ENCODE peak calls at places on chromosome 14, in five cellular contexts. U is sigmoid colon, B is dorsolateral prefrontal cortex, M is fibroblast of mammary gland, O is coronary artery. J is an unnamed sample.

GRCh38 chr14:97213720-97214119 is 416.5 kb downstream of the VRK1 start:
- DNase-seq in M (no peak), B (no peak), O (no peak), U (no peak), J (no peak)

GRCh38 chr14:92688434-92689375 is 59.7 kb downstream of the LGMN start:
- DNase-seq in M (no peak), U (peak), B (no peak), O (no peak), J (no peak)

GRCh38 chr14:103803661-103804060 is 43.7 kb downstream of the PPP1R13B start:
- DNase-seq in U (no peak), M (peak), O (no peak), B (no peak), J (no peak)

GRCh38 chr14:37129047-37129446 is 43.4 kb downstream of the SLC25A21 start:
- DNase-seq in B (no peak), M (no peak), U (no peak), O (no peak), J (no peak)

GRCh38 chr14:89534896-89535615 is 118.0 kb upstream of the FOXN3 start:
- DNase-seq in O (no peak), B (no peak), M (peak), U (no peak), J (no peak)

GRCh38 chr14:39016733-39017095 is 86.3 kb downstream of the SEC23A start:
- DNase-seq in B (no peak), M (no peak), O (no peak), U (no peak), J (no peak)

GRCh38 chr14:92532490-92533163 is 19.0 kb downstream of the RIN3 start:
- DNase-seq in B (no peak), O (no peak), U (peak), M (no peak), J (peak)

GRCh38 chr14:64831419-64831818 is 48.3 kb downstream of the SPTB start:
- DNase-seq in B (no peak), U (no peak), M (no peak), O (no peak), J (no peak)

GRCh38 chr14:68309631-68310030 is 483.2 kb downstream of the ZFP36L1 start:
- DNase-seq in B (no peak), U (no peak), O (no peak), M (no peak), J (no peak)

GRCh38 chr14:94787092-94787491 is 17.2 kb upstream of the GSC start:
- DNase-seq in M (no peak), B (no peak), U (no peak), O (no peak), J (no peak)

GRCh38 chr14:59377991-59378720 is 87.0 kb downstream of the GPR135 start:
- DNase-seq in U (peak), B (no peak), M (peak), O (no peak), J (no peak)

GRCh38 chr14:20434701-20435453 is 1.1 kb downstream of the KLHL33 start:
- DNase-seq in U (peak), O (no peak), B (peak), M (no peak), J (peak)

GRCh38 chr14:50766338-50766886 is 64.5 kb downstream of the NIN start:
- DNase-seq in M (peak), B (no peak), O (no peak), U (no peak), J (no peak)

GRCh38 chr14:73238262-73238852 is 1.1 kb downstream of the PAPLN start:
- DNase-seq in B (no peak), M (peak), O (peak), U (peak), J (no peak)

GRCh38 chr14:20714593-20715250 is 26.2 kb downstream of the ANG start:
- DNase-seq in U (peak), M (peak), B (peak), O (peak), J (peak)

GRCh38 chr14:23071975-23072539 is 14.7 kb upstream of the CDH24 start:
- DNase-seq in B (no peak), M (no peak), U (no peak), O (no peak), J (peak)

GRCh38 chr14:92914087-92914656 is 8.8 kb upstream of the CHGA start:
- DNase-seq in U (no peak), M (peak), B (no peak), O (no peak), J (no peak)

GRCh38 chr14:104401785-104402184 is 177.8 kb upstream of the C14orf180 start:
- DNase-seq in M (no peak), O (peak), B (no peak), U (no peak), J (no peak)

GRCh38 chr14:104240426-104241157 is 102.2 kb downstream of the KIF26A start:
- DNase-seq in U (no peak), M (no peak), O (peak), B (no peak), J (peak)

GRCh38 chr14:95741051-95741490 is 27.1 kb upstream of the TCL1A start:
- DNase-seq in B (no peak), O (no peak), M (no peak), U (no peak), J (no peak)

GRCh38 chr14:50013198-50013918 is 103.0 kb downstream of the VCPKMT start:
- DNase-seq in M (peak), B (no peak), U (no peak), O (no peak), J (no peak)

GRCh38 chr14:59283380-59283779 is 94.9 kb downstream of the DAAM1 start:
- DNase-seq in O (no peak), B (no peak), M (peak), U (no peak), J (no peak)

GRCh38 chr14:104382361-104383087 is 197.0 kb upstream of the C14orf180 start:
- DNase-seq in M (no peak), O (no peak), B (no peak), U (peak), J (no peak)

GRCh38 chr14:29442720-29443119 is 484.9 kb downstream of the PRKD1 start:
- DNase-seq in O (no peak), B (no peak), M (peak), U (no peak), J (no peak)

GRCh38 chr14:91429385-91429784 is 11.8 kb upstream of the CCDC88C start:
- DNase-seq in O (no peak), M (no peak), U (no peak), B (no peak), J (no peak)

GRCh38 chr14:92596328-92596943 is 82.9 kb downstream of the RIN3 start:
- DNase-seq in O (no peak), U (no peak), M (no peak), B (no peak), J (no peak)

GRCh38 chr14:50062438-50063039 is 53.8 kb downstream of the VCPKMT start:
- DNase-seq in O (no peak), B (no peak), U (no peak), M (peak), J (no peak)

GRCh38 chr14:105315211-105315721 is 718 bp downstream of the PACS2 start:
- DNase-seq in U (no peak), O (no peak), M (no peak), B (no peak), J (peak)

GRCh38 chr14:95577875-95578274 is 43.0 kb downstream of the GLRX5 start:
- DNase-seq in B (no peak), O (no peak), U (no peak), M (no peak), J (no peak)

GRCh38 chr14:103160321-103161053 is 37.2 kb downstream of the TNFAIP2 start:
- DNase-seq in O (peak), B (no peak), U (no peak), M (no peak), J (no peak)

GRCh38 chr14:68283378-68284123 is 464.0 kb downstream of the RAD51B start:
- DNase-seq in M (no peak), U (no peak), B (no peak), O (no peak), J (peak)

GRCh38 chr14:61925043-61925442 is 162.8 kb downstream of the SNAPC1 start:
- DNase-seq in U (no peak), B (peak), M (no peak), O (no peak), J (no peak)

GRCh38 chr14:59208224-59208814 is 19.9 kb downstream of the DAAM1 start:
- DNase-seq in U (no peak), O (no peak), B (no peak), M (peak), J (no peak)

GRCh38 chr14:100121643-100122480 is 37.6 kb downstream of the DEGS2 start:
- DNase-seq in U (no peak), B (no peak), O (no peak), M (no peak), J (no peak)

GRCh38 chr14:23816371-23816770 is 137.2 kb upstream of the DHRS4 start:
- DNase-seq in M (no peak), U (no peak), B (no peak), O (no peak), J (no peak)

GRCh38 chr14:43297794-43298193 is 1209.3 kb downstream of the FSCB start:
- DNase-seq in U (no peak), O (no peak), M (no peak), B (no peak), J (no peak)

GRCh38 chr14:97459180-97459579 is 662.0 kb downstream of the VRK1 start:
- DNase-seq in M (no peak), B (no peak), O (no peak), U (no peak), J (no peak)

GRCh38 chr14:70823281-70823680 is 14.0 kb upstream of the MAP3K9 start:
- DNase-seq in M (no peak), U (no peak), O (no peak), B (no peak), J (no peak)
- H3K4me3 ChIP-seq in M (no peak), U (no peak), O (no peak), B (no peak), J (no peak)

GRCh38 chr14:34691173-34691572 is 23.2 kb downstream of the CFL2 start:
- DNase-seq in B (no peak), M (no peak), U (no peak), O (no peak), J (no peak)

GRCh38 chr14:34692348-34692747 is 22.0 kb downstream of the CFL2 start:
- DNase-seq in M (peak), B (no peak), U (no peak), O (no peak), J (no peak)

GRCh38 chr14:34693228-34693939 is 21.0 kb downstream of the CFL2 start:
- DNase-seq in U (no peak), M (no peak), B (no peak), O (no peak), J (peak)

GRCh38 chr14:34688470-34689206 is 25.8 kb downstream of the CFL2 start:
- DNase-seq in M (no peak), O (no peak), B (no peak), U (no peak), J (no peak)

DNA sequence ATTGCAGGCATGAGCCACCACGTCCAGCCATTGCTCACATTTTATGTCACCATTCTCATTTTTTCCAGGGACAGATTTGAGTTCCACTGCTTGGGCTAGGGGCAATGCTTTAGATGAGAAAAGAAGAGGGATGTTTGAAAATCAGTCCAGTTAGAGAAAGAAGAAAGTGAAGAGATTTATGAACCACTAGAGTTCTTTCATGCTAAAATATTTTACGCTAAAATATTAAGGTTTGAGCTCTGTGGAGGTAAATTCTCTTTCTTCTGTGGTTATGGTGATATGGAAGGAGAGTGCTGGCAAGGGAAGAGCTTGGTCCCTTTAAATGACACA is 21.5 kb downstream of the CFL2 start:
- DNase-seq in O (no peak), U (no peak), M (no peak), B (no peak), J (no peak)
- H3K4me3 ChIP-seq in O (peak), U (peak), M (peak), B (no peak), J (no peak)

DNA sequence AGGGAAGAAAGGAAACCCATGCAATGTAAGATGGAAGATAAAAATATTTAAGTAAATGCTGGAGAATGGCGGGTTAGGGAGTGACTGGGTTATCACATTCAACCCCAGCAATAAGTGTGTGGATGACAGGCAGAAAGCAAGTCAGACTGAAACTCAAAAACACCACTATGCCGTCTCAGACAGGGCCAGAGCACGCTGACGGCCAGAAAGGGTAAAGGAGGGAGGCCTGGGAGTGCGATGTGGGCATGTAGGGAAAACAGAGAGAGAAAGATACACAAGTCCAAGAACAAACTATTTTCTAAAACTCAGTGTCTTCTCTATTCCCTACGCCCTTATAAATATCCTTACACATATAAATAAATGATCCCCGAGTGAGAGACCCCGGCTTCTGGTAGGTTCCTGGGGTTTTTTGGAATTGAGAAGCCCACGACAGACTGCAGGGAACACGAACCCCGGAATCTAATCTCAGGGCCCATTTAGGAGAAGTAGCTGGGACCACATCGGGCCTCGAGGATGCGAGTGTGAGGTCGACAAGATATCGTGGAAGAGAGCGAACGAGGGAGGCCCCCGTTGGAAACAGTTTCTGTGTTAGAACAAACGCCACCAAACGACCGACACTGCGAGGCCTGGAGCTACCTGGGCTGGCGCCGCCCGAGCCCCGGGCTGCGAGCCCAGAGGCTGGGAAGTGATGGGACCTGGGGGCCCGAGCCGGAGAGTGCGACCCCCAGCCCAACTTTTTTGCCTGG is 744 bp upstream of the OTX2 start:
- DNase-seq in M (no peak), U (no peak), B (no peak), O (no peak), J (no peak)
- H3K4me3 ChIP-seq in M (no peak), U (no peak), B (no peak), O (no peak), J (no peak)

GRCh38 chr14:74350944-74351323 is 2.7 kb downstream of the VRTN start:
- DNase-seq in B (no peak), U (no peak), O (no peak), M (no peak), J (no peak)

GRCh38 chr14:74348735-74349463 is 628 bp downstream of the VRTN start:
- DNase-seq in U (peak), B (no peak), O (no peak), M (no peak), J (no peak)

GRCh38 chr14:74349757-74350156 is 1.5 kb downstream of the VRTN start:
- DNase-seq in O (no peak), B (no peak), U (no peak), M (no peak), J (peak)

GRCh38 chr14:74348241-74348734 is at the start of gene VRTN:
- DNase-seq in O (no peak), B (no peak), U (peak), M (no peak), J (no peak)

DNA sequence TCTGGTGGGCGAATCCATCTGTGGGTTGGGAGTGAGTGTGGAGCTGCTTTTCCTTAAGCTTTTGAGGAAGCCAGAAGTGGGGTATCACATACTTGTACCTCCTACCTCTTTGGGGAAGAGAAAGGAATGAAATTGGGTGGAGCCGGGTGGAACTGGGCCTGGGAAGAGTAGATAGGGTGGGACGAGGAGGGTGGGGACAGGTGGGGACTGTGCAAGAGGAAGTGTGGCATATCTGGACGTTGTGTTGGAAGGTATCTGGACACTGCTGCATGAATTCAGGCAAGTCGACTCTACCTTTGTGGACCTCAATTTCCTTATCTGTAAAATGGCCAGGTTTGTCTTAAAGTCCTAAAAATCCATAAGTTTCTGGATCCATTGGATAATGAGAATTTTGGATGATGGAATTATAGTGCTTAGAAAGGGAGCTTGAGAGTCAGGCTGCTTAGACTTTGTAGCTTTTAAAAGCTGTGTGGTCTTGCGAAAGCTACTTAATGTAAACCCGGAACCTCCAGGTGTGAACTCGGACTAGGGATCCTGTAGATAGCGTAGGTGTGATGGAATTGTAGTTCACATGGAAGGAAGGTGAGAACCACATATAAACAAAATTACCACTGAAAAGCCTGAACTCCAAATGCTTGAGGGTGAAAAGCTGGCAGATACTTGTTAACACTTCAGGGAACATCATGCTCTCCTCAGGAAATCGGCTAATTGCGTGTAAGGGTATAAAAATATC is 2.1 kb downstream of the VRTN start:
- DNase-seq in U (peak), O (no peak), B (no peak), M (no peak), J (no peak)
- H3K4me3 ChIP-seq in U (no peak), O (no peak), B (no peak), M (no peak), J (no peak)

GRCh38 chr14:63642656-63643382 is 1.1 kb upstream of the WDR89 start:
- DNase-seq in O (no peak), U (no peak), M (no peak), B (no peak), J (no peak)

GRCh38 chr14:63644741-63645140 is 3.1 kb upstream of the WDR89 start:
- DNase-seq in M (no peak), U (no peak), O (no peak), B (no peak), J (no peak)

GRCh38 chr14:63641473-63642228 is at the start of gene WDR89:
- DNase-seq in M (peak), U (peak), O (peak), B (peak), J (peak)

GRCh38 chr14:63647696-63648410 is 6.2 kb upstream of the WDR89 start:
- DNase-seq in O (no peak), B (no peak), U (no peak), M (no peak), J (no peak)

GRCh38 chr14:63642229-63642611 is 549 bp upstream of the WDR89 start:
- DNase-seq in B (peak), M (peak), U (peak), O (peak), J (peak)
- H3K4me3 ChIP-seq in B (peak), M (peak), U (peak), O (peak), J (peak)

GRCh38 chr14:35525695-35526094 is 8.3 kb upstream of the INSM2 start:
- DNase-seq in B (no peak), M (no peak), U (no peak), O (no peak), J (no peak)
- H3K4me3 ChIP-seq in B (no peak), M (no peak), U (no peak), O (no peak), J (no peak)

DNA sequence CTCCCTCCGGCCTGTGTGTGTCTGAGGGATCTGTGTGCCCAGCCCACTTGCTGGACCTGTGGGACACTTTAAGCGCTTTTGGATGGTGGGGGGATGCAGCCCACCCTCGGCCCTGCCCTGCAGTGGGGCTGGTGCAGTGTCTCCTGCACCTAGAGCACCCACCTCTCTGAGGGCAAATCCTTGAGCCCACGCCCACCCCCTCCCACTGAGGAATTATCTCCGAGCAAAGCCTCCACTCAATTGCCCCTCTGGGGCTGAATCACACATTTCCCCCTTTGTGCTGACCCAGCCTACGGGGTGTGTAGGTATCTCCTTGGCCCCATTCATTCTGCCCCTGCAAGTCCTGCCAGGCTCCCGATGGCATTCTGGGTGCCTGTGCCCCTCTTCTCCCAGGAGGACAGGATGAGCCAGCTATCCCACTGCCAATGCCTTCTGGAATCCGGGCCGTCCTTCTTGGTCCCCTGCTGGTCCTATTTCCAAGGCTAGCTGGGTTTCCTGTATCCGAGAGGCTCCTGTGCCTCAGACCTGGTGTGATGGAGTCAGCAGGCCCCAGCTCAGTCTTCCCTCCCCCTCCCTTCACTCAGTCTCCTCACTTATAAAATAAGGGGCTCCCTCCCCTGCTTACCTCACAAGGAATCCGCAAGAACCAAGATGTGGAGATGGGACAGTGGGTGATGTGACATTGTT is 48.9 kb downstream of the ERH start:
- DNase-seq in M (no peak), B (no peak), U (no peak), O (no peak), J (no peak)
- H3K4me3 ChIP-seq in M (no peak), B (no peak), U (no peak), O (no peak), J (no peak)

GRCh38 chr14:101458536-101459391 is 102.5 kb upstream of the DIO3 start:
- DNase-seq in M (no peak), O (peak), B (no peak), U (no peak), J (peak)
- H3K4me3 ChIP-seq in M (no peak), O (peak), B (no peak), U (peak), J (peak)

GRCh38 chr14:53955671-53956426 is 776 bp downstream of the BMP4 start:
- DNase-seq in M (no peak), B (no peak), U (peak), O (peak), J (no peak)
- H3K4me3 ChIP-seq in M (no peak), B (peak), U (peak), O (peak), J (peak)